ENCODE peak calls at places on chromosomes 16 and 17, in seven cellular contexts. J is dorsolateral prefrontal cortex; W is naive thymus-derived CD8-positive, alpha-beta T cell; G is NCI-H1105 treated with DMSO at 0.1 percent for 48 hours; O is Ammon's horn; M is posterior cingulate gyrus; I is activated CD4-positive, alpha-beta T cell treated with anti-CD3 and anti-CD28 coated beads for 24 hours. D is an unnamed sample.

GRCh38 chr16:9772526-9772925 is 409.7 kb downstream of the GRIN2A start:
- DNase-seq in M (no peak), G (no peak), J (no peak), W (no peak), I (no peak), O (no peak), D (no peak)

GRCh38 chr16:87317766-87318121 is 552 bp upstream of the C16orf95 start:
- DNase-seq in I (peak), M (no peak), J (no peak), O (peak), W (no peak), G (peak), D (peak)

GRCh38 chr16:46961373-46962353 is 11.8 kb downstream of the DNAJA2 start:
- DNase-seq in W (no peak), I (no peak), G (no peak), O (peak), J (no peak), M (no peak), D (no peak)

GRCh38 chr16:18839555-18839954 is 38.2 kb upstream of the ARL6IP1 start:
- DNase-seq in M (no peak), G (no peak), J (no peak), W (no peak), I (no peak), O (no peak), D (peak)

GRCh38 chr16:57612494-57612893 is 15.9 kb upstream of the ADGRG1 start:
- DNase-seq in M (no peak), J (no peak), I (no peak), W (no peak), O (no peak), G (no peak), D (no peak)

GRCh38 chr16:4416200-4417032 is at the start of gene CORO7:
- DNase-seq in O (peak), I (peak), M (peak), G (peak), W (peak), J (peak), D (peak)

GRCh38 chr16:52515068-52515671 is 31.8 kb downstream of the TOX3 start:
- DNase-seq in G (peak), O (no peak), M (no peak), W (no peak), J (no peak), I (no peak), D (no peak)

GRCh38 chr17:49214665-49215360 is 4.3 kb downstream of the ABI3 start:
- DNase-seq in M (no peak), O (no peak), W (no peak), J (no peak), G (peak), I (no peak), D (no peak)

D was measured in trophoblast cell.